ENCODE peak calls at places on chromosome 2, in five cellular contexts. U, M, G, Z and L are unnamed samples.

GRCh38 chr2:228065686-228066085 is 115.8 kb downstream of the SPHKAP start:
- DNase-seq in U (no peak), M (no peak), G (no peak), Z (no peak), L (no peak)

GRCh38 chr2:177242136-177242987 is 22.2 kb downstream of the NFE2L2 start:
- DNase-seq in U (peak; percentile 84), M (peak; percentile 91), G (no peak), Z (peak; percentile 79), L (no peak)

GRCh38 chr2:158464426-158465281 is 7.9 kb downstream of the PKP4 start:
- DNase-seq in U (no peak), M (peak; percentile 16), G (no peak), Z (no peak), L (no peak)

GRCh38 chr2:40168546-40168945 is 283.3 kb downstream of the SLC8A1 start:
- DNase-seq in U (no peak), M (no peak), G (no peak), Z (no peak), L (no peak)

GRCh38 chr2:211745295-211746097 is 793.1 kb downstream of the ERBB4 start:
- DNase-seq in U (peak; percentile 43), M (peak; percentile 56), G (no peak), Z (no peak), L (peak; percentile 58)

GRCh38 chr2:199431748-199432213 is 26.0 kb downstream of the SATB2 start:
- DNase-seq in U (peak; percentile 69), M (peak; percentile 72), G (no peak), Z (no peak), L (no peak)

GRCh38 chr2:232886176-232886575 is 16.1 kb downstream of the SNORC start:
- DNase-seq in U (no peak), M (no peak), G (no peak), Z (no peak), L (no peak)

GRCh38 chr2:47653909-47654789 is 128.8 kb upstream of the MSH6 start:
- DNase-seq in U (no peak), M (no peak), G (no peak), Z (no peak), L (no peak)

GRCh38 chr2:27762951-27763906 is 8.3 kb upstream of the MRPL33 start:
- DNase-seq in U (no peak), M (no peak), G (no peak), Z (no peak), L (no peak)

GRCh38 chr2:159807183-159808037 is 9.4 kb upstream of the CD302 start:
- DNase-seq in U (peak; percentile 18), M (peak; percentile 69), G (no peak), Z (no peak), L (no peak)

GRCh38 chr2:120850551-120850950 is 114.9 kb downstream of the GLI2 start:
- DNase-seq in U (no peak), M (no peak), G (no peak), Z (no peak), L (no peak)

GRCh38 chr2:226639550-226639949 is 160.1 kb downstream of the IRS1 start:
- DNase-seq in U (no peak), M (no peak), G (no peak), Z (no peak), L (no peak)

GRCh38 chr2:226637383-226637782 is 162.2 kb downstream of the IRS1 start:
- DNase-seq in U (no peak), M (no peak), G (no peak), Z (no peak), L (no peak)

GRCh38 chr2:226640501-226640900 is 159.1 kb downstream of the IRS1 start:
- DNase-seq in U (no peak), M (no peak), G (no peak), Z (no peak), L (no peak)

GRCh38 chr2:226636586-226636985 is 163.0 kb downstream of the IRS1 start:
- DNase-seq in U (no peak), M (no peak), G (no peak), Z (no peak), L (no peak)

DNA sequence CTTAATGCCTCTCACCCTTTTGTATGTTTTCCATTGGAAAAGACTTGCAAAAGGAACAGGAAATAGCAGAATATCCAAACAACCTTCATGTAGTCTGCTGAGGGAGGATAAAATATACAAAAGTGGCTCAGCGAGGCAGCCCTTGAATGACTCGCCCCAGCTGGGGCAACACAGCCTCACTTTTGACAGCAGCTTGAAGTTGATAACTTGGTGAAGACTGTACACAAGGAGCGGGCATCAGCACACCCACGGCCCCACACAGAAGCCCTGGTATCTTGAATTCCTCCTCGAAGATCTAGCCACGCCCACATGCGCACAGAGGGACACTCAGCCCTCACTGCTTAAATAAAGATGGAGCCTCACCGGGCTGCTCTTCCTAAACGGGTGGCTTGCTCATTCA is 161.0 kb downstream of the IRS1 start:
- DNase-seq in U (no peak), M (no peak), G (no peak), Z (no peak), L (no peak)
- TF ChIP-seq POLR2AphosphoS5 in U (no peak), M (no peak), G (no peak), Z (no peak), L (no peak)

DNA sequence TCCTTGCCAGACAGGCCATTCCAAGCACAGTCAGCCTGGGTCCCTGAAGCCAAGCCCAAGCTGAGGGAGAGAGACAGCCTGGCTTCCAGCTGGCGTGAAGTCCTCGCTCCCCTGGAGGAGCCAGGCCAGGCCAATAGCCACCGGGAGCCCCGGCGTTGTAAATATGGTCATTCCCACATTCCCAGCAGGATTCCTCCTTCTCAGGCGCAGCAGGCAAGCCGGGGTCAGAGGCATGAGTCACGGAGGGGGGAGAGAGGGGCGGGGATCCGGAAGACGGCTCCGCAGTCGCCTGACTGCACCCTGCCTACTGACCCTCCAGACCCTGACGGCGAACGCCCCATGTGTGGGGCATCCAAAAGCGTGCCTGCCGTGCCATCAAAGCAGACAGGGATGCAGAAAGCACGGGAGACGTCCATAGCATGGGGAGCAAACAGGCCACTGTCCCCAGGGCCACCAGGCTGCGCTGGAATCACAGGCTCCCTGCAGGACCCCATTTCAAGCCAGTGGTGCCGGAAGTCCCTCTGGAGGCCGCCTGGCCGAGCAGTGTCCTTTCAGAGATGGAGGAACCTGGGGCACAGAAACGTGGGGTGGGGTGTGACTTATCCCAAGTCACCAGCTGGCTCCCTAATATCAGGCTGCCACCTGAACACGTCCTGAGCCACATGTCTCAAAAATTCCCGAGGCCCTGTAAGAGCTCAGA is 48.2 kb downstream of the TWIST2 start:
- DNase-seq in U (no peak), M (peak; percentile 81), G (no peak), Z (no peak), L (no peak)
- TF ChIP-seq POLR2AphosphoS5 in U (no peak), M (peak; percentile 54), G (no peak), Z (no peak), L (no peak)

GRCh38 chr2:235206399-235206798 is 254.6 kb downstream of the SH3BP4 start:
- DNase-seq in U (no peak), M (no peak), G (no peak), Z (no peak), L (peak; percentile 31)
- TF ChIP-seq POLR2AphosphoS5 in U (no peak), M (no peak), G (no peak), Z (no peak), L (no peak)

GRCh38 chr2:216649573-216649972 is 16.4 kb downstream of the IGFBP2 start:
- DNase-seq in U (no peak), M (no peak), G (no peak), Z (no peak), L (no peak)

GRCh38 chr2:216645636-216645950 is 12.4 kb downstream of the IGFBP2 start:
- DNase-seq in U (no peak), M (no peak), G (no peak), Z (no peak), L (no peak)

GRCh38 chr2:216650607-216651229 is 17.5 kb downstream of the IGFBP2 start:
- DNase-seq in U (no peak), M (no peak), G (no peak), Z (no peak), L (no peak)

GRCh38 chr2:216646116-216646515 is 12.9 kb downstream of the IGFBP2 start:
- DNase-seq in U (no peak), M (no peak), G (no peak), Z (no peak), L (no peak)

GRCh38 chr2:216648105-216648504 is 14.9 kb downstream of the IGFBP2 start:
- DNase-seq in U (no peak), M (no peak), G (no peak), Z (no peak), L (no peak)
- TF ChIP-seq POLR2AphosphoS5 in U (no peak), M (no peak), G (no peak), Z (no peak), L (no peak)

DNA sequence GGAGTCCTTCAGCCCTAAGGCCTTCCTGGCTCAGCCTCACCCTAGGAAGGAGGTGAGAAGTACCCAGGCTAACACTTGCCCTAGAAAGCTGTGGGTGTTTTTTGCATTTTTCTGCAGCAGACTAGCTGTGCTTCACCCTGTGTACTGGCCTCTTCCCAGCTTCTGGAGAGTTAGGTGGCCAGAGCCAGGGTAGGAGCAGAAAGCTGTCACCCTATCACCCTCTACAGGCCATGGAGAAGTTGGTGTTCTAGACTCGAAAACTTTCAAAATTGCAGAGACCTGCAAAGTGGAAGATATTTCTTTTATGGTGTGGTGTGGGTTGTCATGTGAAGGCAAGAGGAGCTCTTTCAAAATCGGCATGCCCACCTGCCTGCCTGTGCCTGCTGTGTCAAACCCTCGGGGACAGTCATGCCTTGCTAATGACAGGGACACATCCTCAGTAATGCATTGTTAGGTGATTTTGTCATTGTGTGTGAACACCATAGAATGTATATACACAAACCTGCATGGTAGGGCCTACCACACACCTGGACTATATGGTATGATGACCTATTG is 29.8 kb downstream of the EHD3 start:
- DNase-seq in U (no peak), M (no peak), G (no peak), Z (no peak), L (no peak)
- TF ChIP-seq POLR2AphosphoS5 in U (no peak), M (no peak), G (no peak), Z (no peak), L (no peak)